ENCODE peak calls at places on chromosomes 2 and 18, in four cellular contexts. J, H, W and X are unnamed samples.

GRCh38 chr2:10454505-10454904 is 6.4 kb upstream of the ODC1 start:
- DNase-seq in J (peak), H (no peak), W (no peak), X (no peak)

GRCh38 chr2:128487650-128488387 is 169.2 kb upstream of the HS6ST1 start:
- DNase-seq in J (no peak), H (no peak), W (no peak), X (no peak)

GRCh38 chr2:215784371-215784783 is 229.0 kb downstream of the MREG start:
- DNase-seq in J (no peak), H (no peak), W (peak), X (no peak)

GRCh38 chr2:54557601-54558187 is 101.6 kb downstream of the SPTBN1 start:
- DNase-seq in J (peak), H (peak), W (peak), X (peak)

GRCh38 chr2:239316562-239317465 is 84.0 kb downstream of the HDAC4 start:
- DNase-seq in J (no peak), H (no peak), W (peak), X (no peak)

GRCh38 chr18:78406743-78407455 is 572.7 kb upstream of the SALL3 start:
- DNase-seq in J (no peak), H (no peak), W (no peak), X (no peak)

GRCh38 chr2:202639233-202639632 is 4.5 kb downstream of the FAM117B start:
- DNase-seq in J (no peak), H (no peak), W (no peak), X (no peak)

GRCh38 chr2:120862254-120863172 is 126.8 kb downstream of the GLI2 start:
- DNase-seq in J (no peak), H (no peak), W (no peak), X (no peak)

GRCh38 chr18:45686892-45687611 is 36.9 kb upstream of the SLC14A1 start:
- DNase-seq in J (no peak), H (no peak), W (no peak), X (no peak)

GRCh38 chr18:33195795-33196194 is 244.7 kb downstream of the CCDC178 start:
- DNase-seq in J (no peak), H (no peak), W (no peak), X (no peak)

GRCh38 chr18:3468066-3468705 is 18.2 kb downstream of the TGIF1 start:
- DNase-seq in J (no peak), H (no peak), W (no peak), X (no peak)
- TF ChIP-seq CTCF in J (peak), H (no peak), W (no peak), X (no peak)

DNA sequence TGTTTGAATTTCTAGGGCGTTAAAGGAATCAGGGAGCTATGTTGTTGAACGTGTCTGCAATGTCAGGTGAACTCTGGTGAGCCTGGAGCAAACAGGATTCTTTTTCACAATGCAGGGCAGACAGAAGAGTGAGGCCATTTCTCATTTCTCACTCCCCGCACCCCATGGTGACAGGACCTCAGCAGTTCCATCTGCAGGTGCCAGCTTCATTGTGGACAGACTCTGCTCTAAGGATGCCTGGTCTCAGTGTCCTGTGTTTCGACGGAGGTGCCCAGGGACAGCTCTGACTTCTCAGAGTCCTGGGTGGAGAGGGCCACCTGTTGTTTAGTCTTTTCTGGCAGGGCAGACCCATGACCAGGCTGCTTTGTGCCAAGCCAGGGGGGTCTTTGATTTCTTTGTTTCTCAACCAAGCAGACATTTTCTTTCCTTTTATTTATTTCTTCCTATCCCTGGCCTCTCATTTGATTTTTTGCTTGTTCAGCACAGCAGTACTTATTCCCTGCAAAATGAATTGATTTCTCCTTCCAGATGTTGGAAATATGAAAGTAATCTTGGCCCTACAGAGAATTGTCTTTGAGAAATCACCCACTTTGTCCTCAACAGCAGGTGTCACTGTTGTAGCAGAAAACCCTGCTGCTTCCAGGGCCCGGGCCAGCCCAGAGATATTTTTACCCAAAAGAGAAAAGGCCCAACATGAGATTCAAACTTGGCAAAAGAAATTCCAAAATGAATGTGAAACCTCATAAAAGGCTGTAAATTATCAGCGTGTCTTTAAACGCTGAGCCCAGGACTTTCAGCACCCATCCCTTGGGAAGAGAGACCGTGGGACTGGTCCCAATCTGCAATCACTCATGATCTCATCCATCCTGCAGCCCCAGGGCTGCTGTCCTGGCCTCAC is 201.6 kb downstream of the RNF144A start:
- DNase-seq in J (peak), H (peak), W (peak), X (peak)
- TF ChIP-seq CTCF in J (peak), H (peak), W (peak), X (peak)

GRCh38 chr18:52999633-53000032 is 659.6 kb downstream of the DCC start:
- DNase-seq in J (no peak), H (no peak), W (no peak), X (no peak)
- TF ChIP-seq CTCF in J (no peak), H (no peak), W (no peak), X (no peak)

GRCh38 chr18:3088044-3088443 is 75.1 kb upstream of the LPIN2 start:
- DNase-seq in J (no peak), H (no peak), W (no peak), X (no peak)
- TF ChIP-seq CTCF in J (no peak), H (no peak), W (no peak), X (no peak)

GRCh38 chr2:64914735-64915509 is 74.3 kb upstream of the SLC1A4 start:
- DNase-seq in J (no peak), H (no peak), W (peak), X (no peak)

GRCh38 chr2:64914247-64914646 is 75.0 kb upstream of the SLC1A4 start:
- DNase-seq in J (no peak), H (no peak), W (no peak), X (no peak)

GRCh38 chr2:64915510-64915900 is 73.7 kb upstream of the SLC1A4 start:
- DNase-seq in J (no peak), H (no peak), W (peak), X (no peak)

GRCh38 chr2:64910972-64911433 is 78.2 kb upstream of the SLC1A4 start:
- DNase-seq in J (no peak), H (no peak), W (no peak), X (no peak)

DNA sequence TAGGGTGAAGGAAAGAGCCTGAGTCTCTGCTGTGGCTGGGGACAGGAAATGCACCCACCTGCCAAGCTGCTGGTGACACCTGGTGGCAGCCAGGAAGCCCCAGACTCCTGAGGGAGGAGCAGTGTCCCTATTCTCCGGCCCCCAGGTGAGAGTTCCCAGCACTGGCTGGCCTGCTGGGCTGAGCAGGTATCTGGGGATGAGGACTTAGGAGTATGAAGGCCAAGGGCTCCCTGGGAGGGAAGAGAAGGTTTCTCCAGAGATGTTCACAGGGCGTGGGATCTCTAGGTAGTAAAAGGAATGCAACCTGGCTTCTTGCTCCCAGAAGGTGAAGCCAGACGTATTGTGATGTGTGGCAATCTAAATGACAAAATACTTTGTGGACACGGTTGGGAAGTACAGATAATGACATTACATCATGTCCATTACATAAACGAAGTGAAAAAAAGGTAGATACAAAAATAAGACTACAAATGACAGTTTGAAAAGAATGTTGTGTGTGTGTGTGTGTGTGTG is 75.8 kb upstream of the SLC1A4 start:
- DNase-seq in J (peak), H (peak), W (no peak), X (peak)
- TF ChIP-seq CTCF in J (no peak), H (peak), W (no peak), X (peak)

GRCh38 chr2:63486861-63487290 is 101.4 kb downstream of the WDPCP start:
- DNase-seq in J (peak), H (no peak), W (no peak), X (no peak)
- TF ChIP-seq CTCF in J (no peak), H (no peak), W (no peak), X (peak)

DNA sequence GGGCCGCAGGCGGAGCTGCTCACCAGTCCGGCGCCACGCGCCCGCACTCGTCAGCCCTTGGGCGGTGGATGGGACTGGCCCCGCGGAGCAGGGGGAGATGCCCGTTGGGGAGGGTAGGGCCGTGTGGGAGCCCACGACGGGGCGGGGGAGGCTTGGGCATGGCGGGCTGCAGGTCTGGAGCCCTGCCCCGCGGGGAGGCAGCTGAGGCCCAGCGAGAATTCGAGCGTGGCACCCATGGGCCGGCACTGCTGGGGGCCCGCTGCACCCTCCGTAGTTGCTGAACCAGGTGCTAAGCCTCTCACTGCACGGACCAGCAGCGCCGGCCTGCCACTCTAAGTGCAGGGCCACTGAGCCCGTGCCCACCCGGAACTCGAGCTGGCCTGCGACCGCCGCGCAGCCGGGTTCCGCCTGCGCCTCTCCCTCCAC is 182.4 kb upstream of the ERBB4 start:
- DNase-seq in J (no peak), H (no peak), W (no peak), X (no peak)
- TF ChIP-seq CTCF in J (no peak), H (no peak), W (no peak), X (no peak)